ENCODE peak calls at places on chromosomes 5 and 9, in seven cellular contexts. One of them, this sample, is unnamed.

GRCh38 chr5:36877667-36878420 is 1.3 kb downstream of the NIPBL start:
- DNase-seq in OCI-LY7: peak
- DNase-seq in right atrium auricular region: no peak
- DNase-seq in MM.1S: no peak
- DNase-seq in mucosa of descending colon: no peak
- DNase-seq in GM06990: no peak
- DNase-seq in fibroblast of pulmonary artery: peak
- DNase-seq in this sample: no peak

GRCh38 chr5:89686081-89686765 is 723.3 kb downstream of the CETN3 start:
- DNase-seq in mucosa of descending colon: no peak
- DNase-seq in OCI-LY7: no peak
- DNase-seq in fibroblast of pulmonary artery: peak
- DNase-seq in right atrium auricular region: no peak
- DNase-seq in GM06990: no peak
- DNase-seq in MM.1S: no peak
- DNase-seq in this sample: no peak

GRCh38 chr9:109319072-109319630 is 1.7 kb downstream of the EPB41L4B start:
- DNase-seq in right atrium auricular region: no peak
- DNase-seq in OCI-LY7: no peak
- DNase-seq in GM06990: no peak
- DNase-seq in fibroblast of pulmonary artery: no peak
- DNase-seq in MM.1S: no peak
- DNase-seq in mucosa of descending colon: peak
- DNase-seq in this sample: no peak

GRCh38 chr9:104088416-104088815 is 5.7 kb upstream of the SMC2 start:
- DNase-seq in mucosa of descending colon: no peak
- DNase-seq in OCI-LY7: no peak
- DNase-seq in GM06990: no peak
- DNase-seq in fibroblast of pulmonary artery: peak
- DNase-seq in right atrium auricular region: no peak
- DNase-seq in MM.1S: no peak
- DNase-seq in this sample: no peak

GRCh38 chr5:180809403-180810209 is 7.0 kb upstream of the MGAT1 start:
- DNase-seq in right atrium auricular region: peak
- DNase-seq in fibroblast of pulmonary artery: peak
- DNase-seq in MM.1S: peak
- DNase-seq in mucosa of descending colon: no peak
- DNase-seq in GM06990: no peak
- DNase-seq in OCI-LY7: peak
- DNase-seq in this sample: peak

GRCh38 chr9:137457406-137458193 is 1.5 kb downstream of the NSMF start:
- DNase-seq in OCI-LY7: no peak
- DNase-seq in MM.1S: no peak
- DNase-seq in right atrium auricular region: no peak
- DNase-seq in mucosa of descending colon: peak
- DNase-seq in GM06990: peak
- DNase-seq in fibroblast of pulmonary artery: no peak
- DNase-seq in this sample: no peak

GRCh38 chr9:96386157-96386556 is 2.6 kb upstream of the SLC35D2 start:
- DNase-seq in GM06990: no peak
- DNase-seq in MM.1S: no peak
- DNase-seq in OCI-LY7: no peak
- DNase-seq in right atrium auricular region: no peak
- DNase-seq in mucosa of descending colon: no peak
- DNase-seq in fibroblast of pulmonary artery: no peak
- DNase-seq in this sample: no peak

GRCh38 chr9:4792054-4792571 is 631 bp upstream of the RCL1 start:
- DNase-seq in fibroblast of pulmonary artery: no peak
- DNase-seq in GM06990: no peak
- DNase-seq in MM.1S: no peak
- DNase-seq in OCI-LY7: no peak
- DNase-seq in right atrium auricular region: no peak
- DNase-seq in mucosa of descending colon: no peak
- DNase-seq in this sample: no peak

GRCh38 chr5:122756263-122756911 is 18.5 kb upstream of the SNX2 start:
- DNase-seq in GM06990: peak
- DNase-seq in OCI-LY7: peak
- DNase-seq in fibroblast of pulmonary artery: peak
- DNase-seq in MM.1S: no peak
- DNase-seq in mucosa of descending colon: no peak
- DNase-seq in right atrium auricular region: no peak
- DNase-seq in this sample: no peak

GRCh38 chr9:94950733-94951590 is 224.5 kb downstream of the AOPEP start:
- DNase-seq in fibroblast of pulmonary artery: peak
- DNase-seq in right atrium auricular region: no peak
- DNase-seq in mucosa of descending colon: no peak
- DNase-seq in OCI-LY7: no peak
- DNase-seq in GM06990: no peak
- DNase-seq in MM.1S: no peak
- DNase-seq in this sample: no peak

GRCh38 chr5:82312373-82312856 is 34.3 kb upstream of the RPS23 start:
- DNase-seq in MM.1S: peak
- DNase-seq in OCI-LY7: peak
- DNase-seq in mucosa of descending colon: peak
- DNase-seq in GM06990: no peak
- DNase-seq in right atrium auricular region: peak
- DNase-seq in fibroblast of pulmonary artery: peak
- DNase-seq in this sample: peak

GRCh38 chr9:77926314-77926959 is 105.2 kb downstream of the GNAQ start:
- DNase-seq in mucosa of descending colon: no peak
- DNase-seq in OCI-LY7: no peak
- DNase-seq in MM.1S: no peak
- DNase-seq in GM06990: no peak
- DNase-seq in right atrium auricular region: no peak
- DNase-seq in fibroblast of pulmonary artery: peak
- DNase-seq in this sample: peak

GRCh38 chr9:77922587-77922986 is 109.0 kb downstream of the GNAQ start:
- DNase-seq in right atrium auricular region: no peak
- DNase-seq in OCI-LY7: no peak
- DNase-seq in MM.1S: no peak
- DNase-seq in mucosa of descending colon: no peak
- DNase-seq in GM06990: no peak
- DNase-seq in fibroblast of pulmonary artery: peak
- DNase-seq in this sample: no peak

GRCh38 chr9:128371622-128372117 is 496 bp downstream of the URM1 start:
- DNase-seq in OCI-LY7: no peak
- DNase-seq in MM.1S: no peak
- DNase-seq in GM06990: no peak
- DNase-seq in right atrium auricular region: no peak
- DNase-seq in fibroblast of pulmonary artery: no peak
- DNase-seq in mucosa of descending colon: no peak
- DNase-seq in this sample: no peak

GRCh38 chr9:124781967-124782660 is 5.2 kb downstream of the OLFML2A start:
- DNase-seq in right atrium auricular region: peak
- DNase-seq in MM.1S: no peak
- DNase-seq in fibroblast of pulmonary artery: no peak
- DNase-seq in mucosa of descending colon: no peak
- DNase-seq in OCI-LY7: no peak
- DNase-seq in GM06990: no peak
- DNase-seq in this sample: no peak

GRCh38 chr5:148312159-148312558 is at the start of gene SPINK7:
- DNase-seq in fibroblast of pulmonary artery: no peak
- DNase-seq in OCI-LY7: no peak
- DNase-seq in GM06990: no peak
- DNase-seq in MM.1S: no peak
- DNase-seq in mucosa of descending colon: no peak
- DNase-seq in right atrium auricular region: no peak
- DNase-seq in this sample: no peak

GRCh38 chr5:82096249-82096648 is 124.4 kb downstream of the ATG10 start:
- DNase-seq in OCI-LY7: no peak
- DNase-seq in MM.1S: no peak
- DNase-seq in right atrium auricular region: no peak
- DNase-seq in fibroblast of pulmonary artery: no peak
- DNase-seq in mucosa of descending colon: no peak
- DNase-seq in GM06990: no peak
- DNase-seq in this sample: no peak

GRCh38 chr5:52864884-52865283 is 77.2 kb downstream of the ITGA1 start:
- DNase-seq in fibroblast of pulmonary artery: peak
- DNase-seq in OCI-LY7: no peak
- DNase-seq in mucosa of descending colon: no peak
- DNase-seq in GM06990: no peak
- DNase-seq in right atrium auricular region: no peak
- DNase-seq in MM.1S: no peak
- DNase-seq in this sample: no peak

GRCh38 chr5:9381464-9381863 is 164.4 kb downstream of the SEMA5A start:
- DNase-seq in fibroblast of pulmonary artery: no peak
- DNase-seq in GM06990: peak
- DNase-seq in right atrium auricular region: no peak
- DNase-seq in OCI-LY7: no peak
- DNase-seq in MM.1S: no peak
- DNase-seq in mucosa of descending colon: no peak
- DNase-seq in this sample: no peak

GRCh38 chr5:180352116-180352975 is 790 bp downstream of the GFPT2 start:
- DNase-seq in OCI-LY7: no peak
- DNase-seq in MM.1S: no peak
- DNase-seq in mucosa of descending colon: peak
- DNase-seq in GM06990: no peak
- DNase-seq in fibroblast of pulmonary artery: no peak
- DNase-seq in right atrium auricular region: no peak
- DNase-seq in this sample: no peak

GRCh38 chr9:127307802-127308201 is 43.2 kb downstream of the GARNL3 start:
- DNase-seq in OCI-LY7: no peak
- DNase-seq in right atrium auricular region: no peak
- DNase-seq in GM06990: no peak
- DNase-seq in MM.1S: no peak
- DNase-seq in mucosa of descending colon: no peak
- DNase-seq in fibroblast of pulmonary artery: no peak
- DNase-seq in this sample: no peak

GRCh38 chr9:124365045-124365444 is 50.2 kb downstream of the PSMB7 start:
- DNase-seq in GM06990: no peak
- DNase-seq in fibroblast of pulmonary artery: no peak
- DNase-seq in OCI-LY7: no peak
- DNase-seq in right atrium auricular region: no peak
- DNase-seq in mucosa of descending colon: no peak
- DNase-seq in MM.1S: no peak
- DNase-seq in this sample: no peak

GRCh38 chr5:61333351-61334223 is 1.5 kb downstream of the ZSWIM6 start:
- DNase-seq in mucosa of descending colon: peak
- DNase-seq in right atrium auricular region: no peak
- DNase-seq in GM06990: peak
- DNase-seq in fibroblast of pulmonary artery: peak
- DNase-seq in OCI-LY7: no peak
- DNase-seq in MM.1S: peak
- DNase-seq in this sample: no peak

DNA sequence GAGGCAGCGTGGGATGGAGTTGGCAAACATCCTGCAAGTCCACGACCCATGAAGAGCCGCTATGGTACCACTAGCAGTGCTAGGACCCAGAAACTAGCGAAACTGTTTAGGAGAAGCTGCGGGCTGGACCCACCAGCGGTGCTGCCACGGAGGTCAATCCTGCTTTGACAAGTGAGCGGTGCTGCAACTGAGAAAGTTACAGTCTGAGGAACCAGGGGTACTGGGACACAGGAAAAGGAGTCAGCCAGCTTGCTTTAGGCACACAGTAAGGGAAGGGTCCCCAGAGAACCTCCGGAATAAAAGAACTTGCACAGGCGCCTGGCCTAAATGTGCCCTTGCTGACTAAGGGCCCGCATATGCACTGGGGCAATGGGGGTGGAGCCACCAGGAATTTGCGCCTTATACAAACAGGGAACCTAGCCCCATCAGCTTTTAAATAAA is 23.6 kb upstream of the ANXA2R start:
- DNase-seq in fibroblast of pulmonary artery: peak
- DNase-seq in MM.1S: no peak
- DNase-seq in GM06990: no peak
- DNase-seq in mucosa of descending colon: peak
- DNase-seq in OCI-LY7: no peak
- DNase-seq in right atrium auricular region: no peak
- DNase-seq in this sample: no peak
- H3K4me3 ChIP-seq in fibroblast of pulmonary artery: no peak
- H3K4me3 ChIP-seq in MM.1S: no peak
- H3K4me3 ChIP-seq in GM06990: no peak
- H3K4me3 ChIP-seq in mucosa of descending colon: no peak
- H3K4me3 ChIP-seq in OCI-LY7: peak
- H3K4me3 ChIP-seq in right atrium auricular region: no peak
- H3K4me3 ChIP-seq in this sample: peak

DNA sequence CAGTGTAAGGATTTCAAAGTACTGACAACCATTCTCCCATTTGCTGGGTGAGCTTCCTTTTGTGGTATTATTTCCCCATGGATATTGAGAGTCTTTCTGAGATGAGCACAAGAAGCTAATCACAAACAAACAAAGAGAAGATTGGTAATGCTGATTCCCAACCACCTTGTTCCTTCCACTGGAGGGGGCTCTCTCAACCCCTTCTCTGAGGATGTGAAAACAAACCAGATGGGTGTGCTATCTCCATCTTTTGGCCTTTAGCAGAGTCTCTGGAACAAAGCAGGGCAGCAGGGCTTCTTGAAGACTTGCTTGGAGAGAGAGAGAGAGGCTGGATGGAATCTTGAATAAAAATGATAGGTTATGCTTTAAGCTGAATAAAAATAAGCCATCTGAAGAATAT is 576.7 kb upstream of the ZNF462 start:
- DNase-seq in right atrium auricular region: no peak
- DNase-seq in GM06990: no peak
- DNase-seq in MM.1S: no peak
- DNase-seq in fibroblast of pulmonary artery: no peak
- DNase-seq in mucosa of descending colon: no peak
- DNase-seq in OCI-LY7: no peak
- DNase-seq in this sample: no peak
- TF ChIP-seq CTCF in right atrium auricular region: peak
- TF ChIP-seq CTCF in GM06990: peak
- TF ChIP-seq CTCF in MM.1S: no peak
- TF ChIP-seq CTCF in fibroblast of pulmonary artery: no peak
- TF ChIP-seq CTCF in mucosa of descending colon: no peak
- TF ChIP-seq CTCF in OCI-LY7: peak
- TF ChIP-seq CTCF in this sample: peak

DNA sequence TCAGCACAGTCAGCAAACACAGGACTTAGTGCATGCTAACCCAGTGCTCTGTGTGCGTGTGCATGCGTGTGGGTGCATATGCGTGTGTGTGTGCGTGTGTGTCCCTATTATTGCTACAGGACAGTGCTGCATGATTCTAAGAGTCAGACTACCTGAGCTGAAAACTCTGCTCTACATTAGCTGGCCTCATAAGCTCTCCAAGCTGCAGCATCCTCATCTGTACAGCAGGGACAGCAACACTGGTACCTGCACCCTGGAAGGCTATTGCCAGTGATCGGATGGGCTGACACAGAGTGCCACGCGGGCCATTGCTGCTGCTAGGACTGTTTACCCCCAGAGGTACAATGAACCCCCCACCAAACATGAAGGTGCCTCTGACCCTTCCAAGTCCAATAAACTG is 1.2 kb downstream of the ADAMTS12 start:
- DNase-seq in MM.1S: no peak
- DNase-seq in mucosa of descending colon: no peak
- DNase-seq in fibroblast of pulmonary artery: peak
- DNase-seq in OCI-LY7: no peak
- DNase-seq in right atrium auricular region: no peak
- DNase-seq in GM06990: peak
- DNase-seq in this sample: no peak
- H3K4me3 ChIP-seq in MM.1S: no peak
- H3K4me3 ChIP-seq in mucosa of descending colon: no peak
- H3K4me3 ChIP-seq in fibroblast of pulmonary artery: peak
- H3K4me3 ChIP-seq in OCI-LY7: no peak
- H3K4me3 ChIP-seq in right atrium auricular region: no peak
- H3K4me3 ChIP-seq in GM06990: peak
- H3K4me3 ChIP-seq in this sample: peak

GRCh38 chr9:75083188-75083976 is 4.6 kb downstream of the NMRK1 start:
- DNase-seq in GM06990: no peak
- DNase-seq in MM.1S: no peak
- DNase-seq in fibroblast of pulmonary artery: no peak
- DNase-seq in OCI-LY7: no peak
- DNase-seq in mucosa of descending colon: peak
- DNase-seq in right atrium auricular region: no peak
- DNase-seq in this sample: no peak
- TF ChIP-seq CTCF in GM06990: no peak
- TF ChIP-seq CTCF in MM.1S: no peak
- TF ChIP-seq CTCF in fibroblast of pulmonary artery: no peak
- TF ChIP-seq CTCF in OCI-LY7: no peak
- TF ChIP-seq CTCF in mucosa of descending colon: no peak
- TF ChIP-seq CTCF in right atrium auricular region: no peak
- TF ChIP-seq CTCF in this sample: no peak